ENCODE peak calls at places on chromosomes 12 and 14, in seven cellular contexts. One of them, this sample, is unnamed.

GRCh38 chr14:62209287-62209899 is 447.2 kb downstream of the SNAPC1 start:
- DNase-seq in heart right ventricle: no peak
- DNase-seq in left ventricle myocardium inferior: no peak
- DNase-seq in HFFc6: peak
- DNase-seq in type B pancreatic cell: no peak
- DNase-seq in uterus: no peak
- DNase-seq in mucosa of descending colon: no peak
- DNase-seq in this sample: no peak

GRCh38 chr12:57591567-57592325 is 754 bp downstream of the PIP4K2C start:
- DNase-seq in heart right ventricle: peak
- DNase-seq in left ventricle myocardium inferior: no peak
- DNase-seq in HFFc6: no peak
- DNase-seq in type B pancreatic cell: no peak
- DNase-seq in uterus: no peak
- DNase-seq in mucosa of descending colon: peak
- DNase-seq in this sample: peak

GRCh38 chr12:124509676-124510300 is 57.6 kb downstream of the NCOR2 start:
- DNase-seq in heart right ventricle: no peak
- DNase-seq in left ventricle myocardium inferior: peak
- DNase-seq in HFFc6: peak
- DNase-seq in type B pancreatic cell: no peak
- DNase-seq in uterus: peak
- DNase-seq in mucosa of descending colon: no peak
- DNase-seq in this sample: peak

GRCh38 chr14:31428011-31428410 is 7.7 kb upstream of the HEATR5A start:
- DNase-seq in heart right ventricle: no peak
- DNase-seq in left ventricle myocardium inferior: no peak
- DNase-seq in HFFc6: no peak
- DNase-seq in type B pancreatic cell: no peak
- DNase-seq in uterus: no peak
- DNase-seq in mucosa of descending colon: no peak
- DNase-seq in this sample: no peak

GRCh38 chr14:35386673-35387125 is 17.9 kb downstream of the NFKBIA start:
- DNase-seq in heart right ventricle: no peak
- DNase-seq in left ventricle myocardium inferior: peak
- DNase-seq in HFFc6: no peak
- DNase-seq in type B pancreatic cell: no peak
- DNase-seq in uterus: no peak
- DNase-seq in mucosa of descending colon: no peak
- DNase-seq in this sample: no peak

GRCh38 chr14:21024668-21025373 is at the start of gene NDRG2:
- DNase-seq in heart right ventricle: peak
- DNase-seq in left ventricle myocardium inferior: peak
- DNase-seq in HFFc6: no peak
- DNase-seq in type B pancreatic cell: peak
- DNase-seq in uterus: peak
- DNase-seq in mucosa of descending colon: peak
- DNase-seq in this sample: peak

GRCh38 chr14:90651405-90651804 is 164.8 kb downstream of the TTC7B start:
- DNase-seq in heart right ventricle: no peak
- DNase-seq in left ventricle myocardium inferior: no peak
- DNase-seq in HFFc6: no peak
- DNase-seq in type B pancreatic cell: no peak
- DNase-seq in uterus: no peak
- DNase-seq in mucosa of descending colon: no peak
- DNase-seq in this sample: no peak

GRCh38 chr14:68016243-68016914 is 196.8 kb downstream of the RAD51B start:
- DNase-seq in heart right ventricle: no peak
- DNase-seq in left ventricle myocardium inferior: no peak
- DNase-seq in HFFc6: peak
- DNase-seq in type B pancreatic cell: no peak
- DNase-seq in uterus: no peak
- DNase-seq in mucosa of descending colon: no peak
- DNase-seq in this sample: no peak

GRCh38 chr12:11815397-11815796 is 165.9 kb downstream of the ETV6 start:
- DNase-seq in heart right ventricle: no peak
- DNase-seq in left ventricle myocardium inferior: no peak
- DNase-seq in HFFc6: no peak
- DNase-seq in type B pancreatic cell: no peak
- DNase-seq in uterus: no peak
- DNase-seq in mucosa of descending colon: no peak
- DNase-seq in this sample: no peak

GRCh38 chr14:72479471-72479931 is 414.4 kb downstream of the DPF3 start:
- DNase-seq in heart right ventricle: no peak
- DNase-seq in left ventricle myocardium inferior: no peak
- DNase-seq in HFFc6: no peak
- DNase-seq in type B pancreatic cell: no peak
- DNase-seq in uterus: no peak
- DNase-seq in mucosa of descending colon: no peak
- DNase-seq in this sample: no peak

GRCh38 chr12:110349521-110350151 is 53.9 kb downstream of the ANAPC7 start:
- DNase-seq in heart right ventricle: no peak
- DNase-seq in left ventricle myocardium inferior: no peak
- DNase-seq in HFFc6: no peak
- DNase-seq in type B pancreatic cell: no peak
- DNase-seq in uterus: no peak
- DNase-seq in mucosa of descending colon: no peak
- DNase-seq in this sample: no peak

GRCh38 chr12:77013091-77013490 is 52.3 kb downstream of the E2F7 start:
- DNase-seq in heart right ventricle: no peak
- DNase-seq in left ventricle myocardium inferior: no peak
- DNase-seq in HFFc6: no peak
- DNase-seq in type B pancreatic cell: no peak
- DNase-seq in uterus: no peak
- DNase-seq in mucosa of descending colon: no peak
- DNase-seq in this sample: no peak

GRCh38 chr14:75995372-75996041 is 9.9 kb downstream of the IFT43 start:
- DNase-seq in heart right ventricle: peak
- DNase-seq in left ventricle myocardium inferior: peak
- DNase-seq in HFFc6: peak
- DNase-seq in type B pancreatic cell: no peak
- DNase-seq in uterus: peak
- DNase-seq in mucosa of descending colon: no peak
- DNase-seq in this sample: no peak

GRCh38 chr12:108801736-108802665 is 55.4 kb downstream of the SSH1 start:
- DNase-seq in heart right ventricle: no peak
- DNase-seq in left ventricle myocardium inferior: peak
- DNase-seq in HFFc6: peak
- DNase-seq in type B pancreatic cell: no peak
- DNase-seq in uterus: peak
- DNase-seq in mucosa of descending colon: no peak
- DNase-seq in this sample: no peak

GRCh38 chr14:72291908-72292688 is 359.9 kb downstream of the RGS6 start:
- DNase-seq in heart right ventricle: no peak
- DNase-seq in left ventricle myocardium inferior: no peak
- DNase-seq in HFFc6: peak
- DNase-seq in type B pancreatic cell: no peak
- DNase-seq in uterus: no peak
- DNase-seq in mucosa of descending colon: peak
- DNase-seq in this sample: no peak

GRCh38 chr12:32344047-32344446 is 55.3 kb upstream of the FGD4 start:
- DNase-seq in heart right ventricle: no peak
- DNase-seq in left ventricle myocardium inferior: no peak
- DNase-seq in HFFc6: no peak
- DNase-seq in type B pancreatic cell: no peak
- DNase-seq in uterus: no peak
- DNase-seq in mucosa of descending colon: no peak
- DNase-seq in this sample: peak

GRCh38 chr14:49250109-49250508 is 336.1 kb downstream of the RPS29 start:
- DNase-seq in heart right ventricle: no peak
- DNase-seq in left ventricle myocardium inferior: no peak
- DNase-seq in HFFc6: no peak
- DNase-seq in type B pancreatic cell: no peak
- DNase-seq in uterus: no peak
- DNase-seq in mucosa of descending colon: no peak
- DNase-seq in this sample: no peak

DNA sequence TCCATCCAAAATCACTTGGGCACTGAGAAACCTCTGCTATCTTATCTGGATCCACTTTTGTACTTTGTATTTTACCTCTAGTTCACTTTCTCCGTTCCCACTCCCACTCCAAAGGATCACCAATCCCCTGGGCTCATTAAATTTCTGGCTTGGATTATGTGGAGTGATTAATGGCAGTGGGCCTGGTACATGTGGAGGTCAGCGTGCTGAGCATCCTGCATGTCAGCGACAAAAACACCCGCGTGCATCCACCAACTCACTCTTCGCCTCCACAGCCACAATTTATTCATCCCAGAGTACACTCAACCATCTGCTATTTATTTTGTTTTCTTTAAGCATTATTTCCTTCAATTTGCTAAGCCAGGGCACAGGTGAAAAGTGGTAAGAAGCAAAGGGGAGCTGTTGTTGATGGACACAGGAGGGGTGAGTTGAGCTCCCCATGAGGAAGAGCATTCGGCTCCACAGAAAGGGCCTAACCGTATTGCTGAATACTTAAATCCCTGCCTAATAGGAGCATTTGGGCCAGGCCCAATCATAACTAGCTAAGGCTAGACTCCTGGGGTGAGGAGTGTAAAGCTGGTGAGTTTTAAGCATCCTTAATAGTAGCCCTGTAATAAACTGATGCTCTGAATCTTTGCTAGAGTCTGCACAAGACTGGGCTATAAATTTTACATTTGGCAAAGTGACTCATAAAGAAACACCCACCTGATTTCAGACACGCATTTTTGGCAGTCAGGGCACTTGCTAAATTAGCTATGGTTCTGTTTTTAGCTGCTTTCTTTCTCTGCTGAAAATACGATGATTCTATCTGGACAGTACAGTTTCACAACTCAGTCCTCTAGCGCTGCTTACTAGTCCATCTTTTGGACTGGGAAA is 137.8 kb downstream of the SLC25A21 start:
- DNase-seq in heart right ventricle: no peak
- DNase-seq in left ventricle myocardium inferior: no peak
- DNase-seq in HFFc6: peak
- DNase-seq in type B pancreatic cell: no peak
- DNase-seq in uterus: peak
- DNase-seq in mucosa of descending colon: no peak
- DNase-seq in this sample: no peak
- TF ChIP-seq CTCF in heart right ventricle: no peak
- TF ChIP-seq CTCF in left ventricle myocardium inferior: no peak
- TF ChIP-seq CTCF in HFFc6: no peak
- TF ChIP-seq CTCF in type B pancreatic cell: no peak
- TF ChIP-seq CTCF in uterus: no peak
- TF ChIP-seq CTCF in mucosa of descending colon: no peak
- TF ChIP-seq CTCF in this sample: no peak

GRCh38 chr12:54034784-54035310 is 2.0 kb downstream of the HOXC5 start:
- DNase-seq in heart right ventricle: no peak
- DNase-seq in left ventricle myocardium inferior: no peak
- DNase-seq in HFFc6: no peak
- DNase-seq in type B pancreatic cell: no peak
- DNase-seq in uterus: no peak
- DNase-seq in mucosa of descending colon: no peak
- DNase-seq in this sample: no peak
- TF ChIP-seq CTCF in heart right ventricle: no peak
- TF ChIP-seq CTCF in left ventricle myocardium inferior: no peak
- TF ChIP-seq CTCF in HFFc6: no peak
- TF ChIP-seq CTCF in type B pancreatic cell: no peak
- TF ChIP-seq CTCF in uterus: no peak
- TF ChIP-seq CTCF in mucosa of descending colon: no peak
- TF ChIP-seq CTCF in this sample: no peak

GRCh38 chr12:91353266-91353665 is 170.6 kb upstream of the DCN start:
- DNase-seq in heart right ventricle: no peak
- DNase-seq in left ventricle myocardium inferior: no peak
- DNase-seq in HFFc6: no peak
- DNase-seq in type B pancreatic cell: no peak
- DNase-seq in uterus: no peak
- DNase-seq in mucosa of descending colon: no peak
- DNase-seq in this sample: no peak

GRCh38 chr12:91344408-91344807 is 161.8 kb upstream of the DCN start:
- DNase-seq in heart right ventricle: no peak
- DNase-seq in left ventricle myocardium inferior: no peak
- DNase-seq in HFFc6: no peak
- DNase-seq in type B pancreatic cell: no peak
- DNase-seq in uterus: no peak
- DNase-seq in mucosa of descending colon: no peak
- DNase-seq in this sample: no peak

GRCh38 chr12:91347686-91348085 is 165.1 kb upstream of the DCN start:
- DNase-seq in heart right ventricle: no peak
- DNase-seq in left ventricle myocardium inferior: no peak
- DNase-seq in HFFc6: no peak
- DNase-seq in type B pancreatic cell: no peak
- DNase-seq in uterus: no peak
- DNase-seq in mucosa of descending colon: no peak
- DNase-seq in this sample: no peak

GRCh38 chr12:91346827-91347226 is 164.2 kb upstream of the DCN start:
- DNase-seq in heart right ventricle: no peak
- DNase-seq in left ventricle myocardium inferior: no peak
- DNase-seq in HFFc6: no peak
- DNase-seq in type B pancreatic cell: no peak
- DNase-seq in uterus: no peak
- DNase-seq in mucosa of descending colon: no peak
- DNase-seq in this sample: no peak

DNA sequence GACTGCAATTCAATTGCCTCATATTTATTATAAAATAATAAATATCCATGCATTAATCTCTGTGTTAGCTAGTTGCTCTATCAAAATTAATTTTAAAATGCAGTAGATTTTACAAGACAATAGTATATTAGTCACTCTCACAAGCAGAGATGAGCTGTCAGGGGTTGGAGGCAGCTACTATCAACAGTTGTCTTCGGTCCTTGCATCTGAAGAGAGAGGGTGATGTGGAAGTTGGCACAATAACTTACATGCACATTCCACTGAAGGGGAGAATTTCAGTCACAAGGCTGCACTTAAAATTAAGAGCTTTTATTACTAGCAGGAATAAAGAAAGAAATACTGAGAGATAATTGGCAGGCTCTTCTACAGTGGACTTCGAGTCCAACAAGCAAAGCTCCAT is 166.8 kb upstream of the DCN start:
- DNase-seq in heart right ventricle: no peak
- DNase-seq in left ventricle myocardium inferior: no peak
- DNase-seq in HFFc6: no peak
- DNase-seq in type B pancreatic cell: no peak
- DNase-seq in uterus: no peak
- DNase-seq in mucosa of descending colon: no peak
- DNase-seq in this sample: no peak
- TF ChIP-seq CTCF in heart right ventricle: no peak
- TF ChIP-seq CTCF in left ventricle myocardium inferior: no peak
- TF ChIP-seq CTCF in HFFc6: no peak
- TF ChIP-seq CTCF in type B pancreatic cell: no peak
- TF ChIP-seq CTCF in uterus: no peak
- TF ChIP-seq CTCF in mucosa of descending colon: no peak
- TF ChIP-seq CTCF in this sample: no peak

DNA sequence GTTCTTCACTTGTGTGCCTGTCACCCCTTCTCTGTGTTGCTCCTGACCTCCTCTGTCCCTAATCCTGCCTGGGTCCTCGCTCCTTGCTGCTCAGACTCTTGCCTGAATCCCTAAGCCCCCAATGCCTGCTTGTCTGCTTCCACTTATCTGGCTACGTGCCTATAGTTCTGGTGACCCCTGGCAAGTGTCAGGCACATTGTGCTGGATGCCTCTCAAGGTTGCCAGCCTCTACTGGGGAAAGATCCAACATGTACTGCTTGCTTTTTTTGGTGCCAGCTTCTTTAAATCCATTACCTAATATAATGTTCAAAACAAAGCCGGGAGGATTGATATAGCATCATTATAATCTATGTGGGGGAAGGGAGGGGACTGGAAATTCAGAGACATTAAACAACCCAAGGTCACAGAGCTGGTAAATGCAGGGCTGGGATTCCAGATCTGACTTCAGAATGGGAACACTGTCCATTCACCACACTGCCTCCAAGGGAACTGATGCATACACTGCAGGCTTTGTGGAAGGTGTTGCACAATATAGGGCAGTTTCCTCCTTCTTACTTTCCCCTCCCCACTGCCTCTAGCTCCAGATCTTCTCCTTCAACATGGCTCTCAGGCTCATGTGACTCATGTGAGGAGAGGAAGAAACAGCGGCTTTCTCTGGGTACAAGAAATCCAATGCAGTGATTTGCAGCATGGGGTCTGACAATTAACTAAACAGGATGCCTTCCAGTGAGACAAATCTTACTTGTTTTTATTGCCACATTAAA is 447.8 kb upstream of the CCDC196 start:
- DNase-seq in heart right ventricle: no peak
- DNase-seq in left ventricle myocardium inferior: no peak
- DNase-seq in HFFc6: no peak
- DNase-seq in type B pancreatic cell: no peak
- DNase-seq in uterus: peak
- DNase-seq in mucosa of descending colon: peak
- DNase-seq in this sample: no peak
- TF ChIP-seq CTCF in heart right ventricle: peak
- TF ChIP-seq CTCF in left ventricle myocardium inferior: peak
- TF ChIP-seq CTCF in HFFc6: no peak
- TF ChIP-seq CTCF in type B pancreatic cell: no peak
- TF ChIP-seq CTCF in uterus: no peak
- TF ChIP-seq CTCF in mucosa of descending colon: no peak
- TF ChIP-seq CTCF in this sample: no peak